ENCODE peak calls at places on chromosomes 3 and 15, in nine cellular contexts. One of them, this sample, is unnamed. For H3K36me3, the result is how much of the 10 kb centered on the place peaks cover.

GRCh38 chr3:16319307-16319706 is 54.3 kb downstream of the OXNAD1 start:
- DNase-seq in body of pancreas: no peak
- DNase-seq in stomach: peak
- DNase-seq in brain microvascular endothelial cell: no peak
- DNase-seq in Peyer's patch: peak
- DNase-seq in ascending aorta: no peak
- DNase-seq in left ventricle myocardium inferior: no peak
- DNase-seq in cardiac muscle cell: no peak
- DNase-seq in heart left ventricle: no peak
- DNase-seq in this sample: peak

GRCh38 chr3:13085846-13086179 is 12.6 kb upstream of the IQSEC1 start:
- DNase-seq in cardiac muscle cell: no peak
- DNase-seq in heart left ventricle: no peak
- DNase-seq in left ventricle myocardium inferior: no peak
- DNase-seq in Peyer's patch: peak
- DNase-seq in stomach: no peak
- DNase-seq in brain microvascular endothelial cell: no peak
- DNase-seq in body of pancreas: no peak
- DNase-seq in ascending aorta: no peak
- DNase-seq in this sample: no peak

GRCh38 chr15:94066046-94066445 is 165.3 kb upstream of the MCTP2 start:
- DNase-seq in body of pancreas: no peak
- DNase-seq in brain microvascular endothelial cell: no peak
- DNase-seq in cardiac muscle cell: no peak
- DNase-seq in ascending aorta: no peak
- DNase-seq in heart left ventricle: no peak
- DNase-seq in stomach: no peak
- DNase-seq in Peyer's patch: no peak
- DNase-seq in left ventricle myocardium inferior: no peak
- DNase-seq in this sample: no peak

GRCh38 chr3:51379301-51379700 is 5.8 kb upstream of the MANF start:
- DNase-seq in body of pancreas: no peak
- DNase-seq in cardiac muscle cell: no peak
- DNase-seq in left ventricle myocardium inferior: no peak
- DNase-seq in heart left ventricle: no peak
- DNase-seq in stomach: no peak
- DNase-seq in ascending aorta: no peak
- DNase-seq in brain microvascular endothelial cell: no peak
- DNase-seq in Peyer's patch: no peak
- DNase-seq in this sample: no peak

GRCh38 chr15:62641782-62642181 is 400.8 kb upstream of the TPM1 start:
- DNase-seq in ascending aorta: no peak
- DNase-seq in body of pancreas: no peak
- DNase-seq in stomach: no peak
- DNase-seq in brain microvascular endothelial cell: no peak
- DNase-seq in cardiac muscle cell: peak
- DNase-seq in Peyer's patch: no peak
- DNase-seq in left ventricle myocardium inferior: no peak
- DNase-seq in heart left ventricle: no peak
- DNase-seq in this sample: no peak

GRCh38 chr3:67647390-67647878 is 7.0 kb downstream of the SUCLG2 start:
- DNase-seq in left ventricle myocardium inferior: peak
- DNase-seq in Peyer's patch: no peak
- DNase-seq in stomach: peak
- DNase-seq in brain microvascular endothelial cell: peak
- DNase-seq in heart left ventricle: peak
- DNase-seq in ascending aorta: no peak
- DNase-seq in cardiac muscle cell: peak
- DNase-seq in body of pancreas: peak
- DNase-seq in this sample: peak

GRCh38 chr3:62587169-62587568 is 213.8 kb upstream of the FEZF2 start:
- DNase-seq in body of pancreas: no peak
- DNase-seq in heart left ventricle: no peak
- DNase-seq in ascending aorta: no peak
- DNase-seq in cardiac muscle cell: no peak
- DNase-seq in Peyer's patch: no peak
- DNase-seq in left ventricle myocardium inferior: no peak
- DNase-seq in brain microvascular endothelial cell: peak
- DNase-seq in stomach: no peak
- DNase-seq in this sample: no peak

GRCh38 chr15:99409097-99409473 is 156.7 kb upstream of the MEF2A start:
- DNase-seq in brain microvascular endothelial cell: peak
- DNase-seq in Peyer's patch: no peak
- DNase-seq in heart left ventricle: peak
- DNase-seq in cardiac muscle cell: peak
- DNase-seq in ascending aorta: no peak
- DNase-seq in stomach: peak
- DNase-seq in body of pancreas: peak
- DNase-seq in left ventricle myocardium inferior: peak
- DNase-seq in this sample: peak

GRCh38 chr3:62870321-62870720 is 4.9 kb downstream of the CADPS start:
- DNase-seq in left ventricle myocardium inferior: no peak
- DNase-seq in heart left ventricle: no peak
- DNase-seq in stomach: no peak
- DNase-seq in brain microvascular endothelial cell: no peak
- DNase-seq in ascending aorta: no peak
- DNase-seq in Peyer's patch: no peak
- DNase-seq in cardiac muscle cell: no peak
- DNase-seq in body of pancreas: no peak
- DNase-seq in this sample: no peak

GRCh38 chr3:69326821-69327433 is 59.0 kb downstream of the FRMD4B start:
- DNase-seq in stomach: no peak
- DNase-seq in cardiac muscle cell: no peak
- DNase-seq in Peyer's patch: peak
- DNase-seq in brain microvascular endothelial cell: no peak
- DNase-seq in body of pancreas: no peak
- DNase-seq in heart left ventricle: no peak
- DNase-seq in ascending aorta: no peak
- DNase-seq in left ventricle myocardium inferior: no peak
- DNase-seq in this sample: no peak

GRCh38 chr15:81279621-81280051 is 44.3 kb downstream of the STARD5 start:
- DNase-seq in left ventricle myocardium inferior: no peak
- DNase-seq in Peyer's patch: no peak
- DNase-seq in body of pancreas: no peak
- DNase-seq in brain microvascular endothelial cell: peak
- DNase-seq in ascending aorta: no peak
- DNase-seq in cardiac muscle cell: peak
- DNase-seq in stomach: no peak
- DNase-seq in heart left ventricle: no peak
- DNase-seq in this sample: peak

GRCh38 chr15:70547846-70548487 is 215.4 kb downstream of the UACA start:
- DNase-seq in left ventricle myocardium inferior: no peak
- DNase-seq in brain microvascular endothelial cell: no peak
- DNase-seq in ascending aorta: no peak
- DNase-seq in Peyer's patch: no peak
- DNase-seq in heart left ventricle: no peak
- DNase-seq in body of pancreas: no peak
- DNase-seq in stomach: no peak
- DNase-seq in cardiac muscle cell: no peak
- DNase-seq in this sample: no peak

GRCh38 chr3:98188553-98188952 is 22.1 kb downstream of the OR5H15 start:
- DNase-seq in body of pancreas: no peak
- DNase-seq in ascending aorta: no peak
- DNase-seq in Peyer's patch: no peak
- DNase-seq in heart left ventricle: no peak
- DNase-seq in left ventricle myocardium inferior: no peak
- DNase-seq in stomach: no peak
- DNase-seq in cardiac muscle cell: no peak
- DNase-seq in brain microvascular endothelial cell: no peak
- DNase-seq in this sample: peak

GRCh38 chr3:114892117-114892870 is 254.8 kb downstream of the ZBTB20 start:
- DNase-seq in left ventricle myocardium inferior: no peak
- DNase-seq in body of pancreas: peak
- DNase-seq in stomach: no peak
- DNase-seq in brain microvascular endothelial cell: no peak
- DNase-seq in ascending aorta: no peak
- DNase-seq in Peyer's patch: no peak
- DNase-seq in cardiac muscle cell: no peak
- DNase-seq in heart left ventricle: no peak
- DNase-seq in this sample: no peak

DNA sequence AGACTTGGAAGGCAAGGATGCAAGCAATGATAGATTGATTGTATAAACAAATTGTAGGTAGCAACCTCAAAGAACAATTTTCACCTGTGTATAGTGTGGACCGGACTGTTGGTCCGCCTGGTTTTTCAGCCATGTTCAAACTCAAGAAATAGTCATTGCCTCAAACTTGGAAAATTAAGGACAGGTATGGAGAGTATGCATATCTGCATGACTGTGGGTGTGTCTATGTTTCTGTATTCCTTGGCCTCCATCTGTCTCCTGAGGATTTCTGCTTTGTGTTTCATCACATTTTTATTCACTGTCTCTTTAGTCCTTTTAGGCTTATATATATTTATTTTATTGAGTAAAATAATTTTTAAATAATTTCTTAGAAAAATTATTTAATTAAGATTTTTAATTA is 53.9 kb upstream of the RASA2 start:
- DNase-seq in stomach: no peak
- DNase-seq in Peyer's patch: no peak
- DNase-seq in ascending aorta: no peak
- DNase-seq in left ventricle myocardium inferior: no peak
- DNase-seq in heart left ventricle: no peak
- DNase-seq in brain microvascular endothelial cell: no peak
- DNase-seq in cardiac muscle cell: no peak
- DNase-seq in body of pancreas: no peak
- DNase-seq in this sample: no peak
- H3K27ac ChIP-seq in stomach: no peak
- H3K27ac ChIP-seq in Peyer's patch: peak
- H3K27ac ChIP-seq in ascending aorta: no peak
- H3K27ac ChIP-seq in left ventricle myocardium inferior: peak
- H3K27ac ChIP-seq in heart left ventricle: peak
- H3K27ac ChIP-seq in brain microvascular endothelial cell: no peak
- H3K27ac ChIP-seq in cardiac muscle cell: no peak
- H3K27ac ChIP-seq in body of pancreas: peak
- H3K27ac ChIP-seq in this sample: no peak

GRCh38 chr15:73923488-73924164 is 2.6 kb upstream of the LOXL1 start:
- DNase-seq in body of pancreas: no peak
- DNase-seq in left ventricle myocardium inferior: peak
- DNase-seq in heart left ventricle: no peak
- DNase-seq in brain microvascular endothelial cell: no peak
- DNase-seq in Peyer's patch: no peak
- DNase-seq in stomach: no peak
- DNase-seq in cardiac muscle cell: no peak
- DNase-seq in ascending aorta: no peak
- DNase-seq in this sample: no peak

GRCh38 chr15:73924258-73924921 is 1.9 kb upstream of the LOXL1 start:
- DNase-seq in left ventricle myocardium inferior: peak
- DNase-seq in brain microvascular endothelial cell: peak
- DNase-seq in cardiac muscle cell: peak
- DNase-seq in ascending aorta: no peak
- DNase-seq in Peyer's patch: no peak
- DNase-seq in stomach: no peak
- DNase-seq in body of pancreas: no peak
- DNase-seq in heart left ventricle: no peak
- DNase-seq in this sample: no peak

GRCh38 chr15:73922186-73923151 is 3.8 kb upstream of the LOXL1 start:
- DNase-seq in cardiac muscle cell: peak
- DNase-seq in body of pancreas: no peak
- DNase-seq in left ventricle myocardium inferior: peak
- DNase-seq in brain microvascular endothelial cell: peak
- DNase-seq in ascending aorta: no peak
- DNase-seq in heart left ventricle: peak
- DNase-seq in Peyer's patch: no peak
- DNase-seq in stomach: no peak
- DNase-seq in this sample: peak

GRCh38 chr15:73921257-73921890 is 4.9 kb upstream of the LOXL1 start:
- DNase-seq in ascending aorta: no peak
- DNase-seq in cardiac muscle cell: no peak
- DNase-seq in Peyer's patch: no peak
- DNase-seq in stomach: no peak
- DNase-seq in left ventricle myocardium inferior: peak
- DNase-seq in heart left ventricle: peak
- DNase-seq in body of pancreas: no peak
- DNase-seq in brain microvascular endothelial cell: no peak
- DNase-seq in this sample: no peak

DNA sequence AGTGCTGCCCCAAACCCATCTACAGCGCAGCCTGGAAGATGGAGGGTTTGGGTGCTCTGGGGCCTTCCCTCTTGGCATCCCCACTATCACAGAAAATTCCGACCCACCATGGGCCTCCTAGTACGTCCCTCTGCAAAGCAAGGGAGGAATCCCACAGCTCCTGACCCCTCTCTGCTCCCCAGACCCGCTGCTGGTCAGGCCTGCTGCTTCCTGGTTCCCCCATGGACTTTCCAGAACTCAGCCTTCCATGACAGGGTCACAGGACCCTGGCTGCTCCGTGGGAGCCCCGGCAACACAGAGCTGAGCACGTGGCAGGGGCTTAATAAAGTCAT is 3.1 kb upstream of the LOXL1 start:
- DNase-seq in ascending aorta: no peak
- DNase-seq in brain microvascular endothelial cell: no peak
- DNase-seq in cardiac muscle cell: no peak
- DNase-seq in left ventricle myocardium inferior: no peak
- DNase-seq in body of pancreas: no peak
- DNase-seq in heart left ventricle: no peak
- DNase-seq in Peyer's patch: no peak
- DNase-seq in stomach: no peak
- DNase-seq in this sample: no peak
- H3K4me3 ChIP-seq in ascending aorta: peak
- H3K4me3 ChIP-seq in brain microvascular endothelial cell: no peak
- H3K4me3 ChIP-seq in cardiac muscle cell: no peak
- H3K4me3 ChIP-seq in left ventricle myocardium inferior: peak
- H3K4me3 ChIP-seq in body of pancreas: no peak
- H3K4me3 ChIP-seq in heart left ventricle: no peak
- H3K4me3 ChIP-seq in Peyer's patch: no peak
- H3K4me3 ChIP-seq in stomach: no peak
- H3K4me3 ChIP-seq in this sample: no peak

GRCh38 chr3:197701851-197702250 is 34.9 kb downstream of the RUBCN start:
- DNase-seq in cardiac muscle cell: no peak
- DNase-seq in stomach: no peak
- DNase-seq in ascending aorta: no peak
- DNase-seq in left ventricle myocardium inferior: no peak
- DNase-seq in heart left ventricle: no peak
- DNase-seq in brain microvascular endothelial cell: no peak
- DNase-seq in Peyer's patch: no peak
- DNase-seq in body of pancreas: no peak
- DNase-seq in this sample: no peak
- H3K36me3 ChIP-seq in cardiac muscle cell: under half
- H3K36me3 ChIP-seq in stomach: half or more
- H3K36me3 ChIP-seq in ascending aorta: under half
- H3K36me3 ChIP-seq in left ventricle myocardium inferior: half or more
- H3K36me3 ChIP-seq in heart left ventricle: half or more
- H3K36me3 ChIP-seq in brain microvascular endothelial cell: under half
- H3K36me3 ChIP-seq in Peyer's patch: under half
- H3K36me3 ChIP-seq in body of pancreas: under half
- H3K36me3 ChIP-seq in this sample: under half

DNA sequence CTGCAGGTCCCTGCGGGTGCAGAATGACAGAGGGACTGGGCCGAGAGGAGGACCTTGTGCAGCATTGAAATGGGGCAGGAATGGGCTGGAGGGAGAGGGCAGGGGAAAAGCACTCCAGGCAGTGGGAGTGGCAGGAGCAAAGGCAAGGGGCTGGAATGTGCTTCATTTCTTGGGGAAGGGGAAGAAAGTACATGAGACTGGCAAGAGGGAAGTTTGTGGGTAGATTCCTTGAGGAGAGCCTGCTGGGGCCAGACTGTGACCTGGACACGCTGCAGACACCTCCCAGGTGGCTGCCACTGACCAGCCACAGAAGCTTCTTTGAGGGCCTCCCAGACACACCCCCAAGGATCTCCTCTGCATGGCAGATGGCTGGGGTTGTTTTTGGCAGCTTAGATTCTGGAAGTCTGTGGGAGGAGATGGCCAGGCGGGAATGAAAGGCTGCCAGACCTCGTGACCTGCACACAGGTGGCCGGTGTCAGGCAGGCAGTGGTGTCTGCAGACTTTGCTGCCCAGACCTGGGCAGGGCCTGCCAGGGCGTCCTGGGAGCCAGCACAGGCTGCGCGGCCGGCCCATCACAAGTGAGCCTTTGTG is 53.1 kb downstream of the SPSB4 start:
- DNase-seq in body of pancreas: peak
- DNase-seq in Peyer's patch: no peak
- DNase-seq in brain microvascular endothelial cell: no peak
- DNase-seq in heart left ventricle: no peak
- DNase-seq in left ventricle myocardium inferior: peak
- DNase-seq in stomach: peak
- DNase-seq in cardiac muscle cell: no peak
- DNase-seq in ascending aorta: no peak
- DNase-seq in this sample: no peak
- H3K27ac ChIP-seq in body of pancreas: peak
- H3K27ac ChIP-seq in Peyer's patch: no peak
- H3K27ac ChIP-seq in brain microvascular endothelial cell: no peak
- H3K27ac ChIP-seq in heart left ventricle: no peak
- H3K27ac ChIP-seq in left ventricle myocardium inferior: no peak
- H3K27ac ChIP-seq in stomach: no peak
- H3K27ac ChIP-seq in cardiac muscle cell: peak
- H3K27ac ChIP-seq in ascending aorta: no peak
- H3K27ac ChIP-seq in this sample: no peak

This sample was measured in SJSA1.